ENCODE peak calls at places on chromosomes 2 and 18, in five cellular contexts. R is neuronal stem cell, T is fibroblast of lung, K is left ventricle myocardium inferior, Z is HCT116. W is an unnamed sample.

GRCh38 chr2:42101641-42102605 is 54.1 kb downstream of the PKDCC start:
- DNase-seq in T (peak; percentile 92), R (peak; percentile 40), K (peak; percentile 64), Z (no peak), W (peak; percentile 76)

GRCh38 chr2:35298493-35298892 is 1057.1 kb upstream of the CRIM1 start:
- DNase-seq in Z (no peak), R (no peak), K (no peak), T (peak; percentile 91), W (peak; percentile 24)

GRCh38 chr18:59742325-59743111 is 45.3 kb upstream of the CCBE1 start:
- DNase-seq in K (peak; percentile 16), T (peak; percentile 84), R (no peak), Z (no peak), W (no peak)

GRCh38 chr2:34664266-34664665 is 1065.2 kb upstream of the FAM98A start:
- DNase-seq in Z (no peak), K (no peak), T (no peak), R (no peak), W (no peak)

GRCh38 chr2:158495175-158495574 is 38.4 kb downstream of the PKP4 start:
- DNase-seq in Z (no peak), T (peak; percentile 88), K (no peak), R (no peak), W (no peak)

GRCh38 chr2:112482309-112483046 is 522 bp downstream of the TTL start:
- DNase-seq in R (peak; percentile 40), Z (no peak), T (peak; percentile 62), K (peak; percentile 24), W (peak; percentile 42)

GRCh38 chr2:118657451-118657850 is 190.0 kb downstream of the EN1 start:
- DNase-seq in T (no peak), K (no peak), R (no peak), Z (no peak), W (no peak)

GRCh38 chr2:98917031-98917459 is 19.0 kb downstream of the CRACDL start:
- DNase-seq in K (no peak), R (no peak), Z (peak; percentile 8), T (peak; percentile 95), W (no peak)

GRCh38 chr2:150981826-150982225 is 279.8 kb downstream of the RBM43 start:
- DNase-seq in Z (no peak), R (no peak), K (no peak), T (peak; percentile 47), W (no peak)

GRCh38 chr18:32138332-32138731 is 46.7 kb downstream of the RNF138 start:
- DNase-seq in R (no peak), T (peak; percentile 4), K (no peak), Z (no peak), W (no peak)

GRCh38 chr2:240798327-240798905 is 21.6 kb downstream of the KIF1A start:
- DNase-seq in T (no peak), R (no peak), Z (no peak), K (no peak), W (no peak)

GRCh38 chr18:67778016-67778415 is 261.5 kb upstream of the DSEL start:
- DNase-seq in K (no peak), R (no peak), T (peak; percentile 60), Z (no peak), W (no peak)

GRCh38 chr2:120941571-120941970 is 205.9 kb downstream of the GLI2 start:
- DNase-seq in Z (no peak), R (no peak), T (no peak), K (no peak), W (no peak)

GRCh38 chr2:109143214-109144187 is 14.5 kb downstream of the SH3RF3 start:
- DNase-seq in Z (no peak), T (no peak), K (no peak), R (no peak), W (no peak)

GRCh38 chr2:158905824-158906223 is 62.6 kb upstream of the TANC1 start:
- DNase-seq in R (no peak), Z (no peak), T (peak; percentile 6), K (no peak), W (no peak)

GRCh38 chr2:110960281-110960680 is 160.4 kb upstream of the BCL2L11 start:
- DNase-seq in T (no peak), Z (no peak), R (no peak), K (no peak), W (no peak)

GRCh38 chr2:120741514-120742448 is 6.1 kb downstream of the GLI2 start:
- DNase-seq in K (no peak), Z (no peak), R (peak; percentile 69), T (no peak), W (no peak)

GRCh38 chr2:23658466-23658942 is 268.4 kb downstream of the ATAD2B start:
- DNase-seq in Z (no peak), K (peak; percentile 43), R (no peak), T (peak; percentile 31), W (no peak)

GRCh38 chr2:144414324-144414845 is 105.5 kb downstream of the ZEB2 start:
- DNase-seq in R (no peak), T (peak; percentile 92), Z (no peak), K (no peak), W (no peak)

GRCh38 chr2:9388950-9389911 is 34.1 kb downstream of the ITGB1BP1 start:
- DNase-seq in R (no peak), Z (no peak), K (no peak), T (no peak), W (no peak)

GRCh38 chr18:46437019-46437418 is 220.0 kb downstream of the LOXHD1 start:
- DNase-seq in Z (no peak), R (no peak), K (no peak), T (no peak), W (no peak)

GRCh38 chr2:71925268-71926097 is 222.2 kb downstream of the CYP26B1 start:
- DNase-seq in K (no peak), R (no peak), Z (no peak), T (no peak), W (no peak)

GRCh38 chr2:94762600-94762999 is 108.6 kb upstream of the TEKT4 start:
- DNase-seq in R (no peak), T (no peak), Z (no peak), K (no peak), W (no peak)

GRCh38 chr2:94758546-94758945 is 112.7 kb upstream of the TEKT4 start:
- DNase-seq in K (no peak), T (no peak), R (no peak), Z (no peak), W (no peak)

GRCh38 chr2:94753466-94753998 is 117.7 kb upstream of the TEKT4 start:
- DNase-seq in T (no peak), K (no peak), R (no peak), Z (no peak), W (no peak)

GRCh38 chr2:94763318-94763717 is 107.9 kb upstream of the TEKT4 start:
- DNase-seq in K (no peak), R (no peak), Z (no peak), T (no peak), W (no peak)

GRCh38 chr2:94759211-94759610 is 112.0 kb upstream of the TEKT4 start:
- DNase-seq in R (no peak), Z (peak; percentile 23), K (no peak), T (no peak), W (no peak)
- H3K9me3 ChIP-seq in R (peaks cover 15% of the 10 kb centered on the region), Z (no peaks in the 10 kb centered on the region), K (no peaks in the 10 kb centered on the region), T (no peaks in the 10 kb centered on the region), W (no peaks in the 10 kb centered on the region)

GRCh38 chr2:6812857-6813530 is 52.7 kb downstream of the CMPK2 start:
- DNase-seq in K (no peak), R (no peak), Z (no peak), T (no peak), W (no peak)

GRCh38 chr2:6813573-6813972 is 52.1 kb downstream of the CMPK2 start:
- DNase-seq in R (no peak), K (no peak), T (no peak), Z (no peak), W (no peak)

GRCh38 chr2:6808426-6808825 is 57.3 kb downstream of the CMPK2 start:
- DNase-seq in K (no peak), R (no peak), Z (no peak), T (no peak), W (no peak)

GRCh38 chr2:6814312-6814711 is 51.4 kb downstream of the CMPK2 start:
- DNase-seq in R (no peak), T (no peak), K (no peak), Z (no peak), W (no peak)

DNA sequence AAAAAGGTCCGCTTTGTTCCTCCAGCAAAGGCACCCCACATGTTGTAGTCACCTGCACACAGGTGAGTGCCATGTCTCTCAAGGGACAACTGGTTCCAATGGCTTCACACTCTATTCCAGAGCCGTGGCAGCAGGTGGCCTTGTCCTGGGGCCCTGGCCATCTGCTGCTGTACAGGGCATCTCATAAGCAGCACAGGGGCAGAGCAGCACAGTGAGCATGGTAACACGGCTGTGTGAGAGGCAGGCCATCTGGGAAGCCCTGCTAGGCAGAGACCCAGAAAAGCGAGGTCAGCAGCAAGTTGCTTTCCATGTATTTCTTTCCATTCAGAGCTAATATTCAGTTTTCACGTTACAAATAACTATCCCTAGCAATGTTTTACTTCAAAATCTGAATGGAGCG is 54.7 kb downstream of the CMPK2 start:
- DNase-seq in T (no peak), R (no peak), Z (no peak), K (no peak), W (no peak)
- H3K4me1 ChIP-seq in T (no peaks in the 10 kb centered on the region), R (peaks cover 4% of the 10 kb centered on the region), Z (no peaks in the 10 kb centered on the region), K (no peaks in the 10 kb centered on the region), W (no peaks in the 10 kb centered on the region)

GRCh38 chr2:232501794-232502499 is 14.3 kb upstream of the ECEL1 start:
- DNase-seq in Z (no peak), T (no peak), R (no peak), K (no peak), W (no peak)
- H3K4me3 ChIP-seq in Z (no peak overlapping the region), T (no peak overlapping the region), R (no peak overlapping the region), K (no peak overlapping the region), W (no peak overlapping the region)

GRCh38 chr2:80573167-80573566 is 268.6 kb upstream of the LRRTM1 start:
- DNase-seq in K (no peak), Z (no peak), R (no peak), T (no peak), W (no peak)
- H3K9me3 ChIP-seq in K (no peaks in the 10 kb centered on the region), Z (peaks cover 6% of the 10 kb centered on the region), R (no peaks in the 10 kb centered on the region), T (no peaks in the 10 kb centered on the region), W (no peaks in the 10 kb centered on the region)

DNA sequence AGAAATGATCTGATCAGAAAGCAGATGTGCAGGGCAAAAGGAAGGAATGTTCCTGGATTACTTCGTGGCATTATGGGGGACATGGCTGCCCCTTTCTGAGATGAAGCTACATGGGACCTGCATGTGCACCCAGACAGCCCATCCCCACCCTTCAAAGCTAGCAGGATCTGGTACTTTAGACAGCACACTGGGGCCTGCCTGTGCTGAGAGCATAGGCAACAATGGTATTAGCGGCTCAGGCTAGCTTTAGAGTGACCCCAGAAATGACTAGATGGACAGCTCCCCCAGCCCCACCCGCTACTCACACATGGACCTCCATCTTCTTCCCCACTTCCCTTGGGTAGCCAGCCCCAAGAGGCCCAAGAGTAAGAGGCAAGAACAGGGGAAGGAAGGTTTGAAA is 61.5 kb upstream of the NFE2L2 start:
- DNase-seq in K (no peak), R (no peak), Z (no peak), T (no peak), W (no peak)
- H3K4me1 ChIP-seq in K (no peaks in the 10 kb centered on the region), R (no peaks in the 10 kb centered on the region), Z (peaks cover 9% of the 10 kb centered on the region), T (peaks cover 2% of the 10 kb centered on the region), W (no peaks in the 10 kb centered on the region)